ENCODE peak calls at places on chromosome 2, in eight cellular contexts. M is sigmoid colon, R is HFFc6, K is lower leg skin, Q is GM20000, X is mucosa of descending colon, F is A549, T is HFF-Myc. L is an unnamed sample.

GRCh38 chr2:11508279-11508678 is 25.6 kb upstream of the GREB1 start:
- DNase-seq in X (peak; percentile 10), F (no peak), R (no peak), K (no peak), M (no peak), Q (no peak), T (no peak), L (no peak)

GRCh38 chr2:114192362-114192761 is 250.1 kb upstream of the DPP10 start:
- DNase-seq in M (no peak), X (no peak), F (no peak), Q (no peak), R (no peak), T (no peak), K (no peak), L (no peak)

GRCh38 chr2:23745726-23746105 is 181.2 kb downstream of the ATAD2B start:
- DNase-seq in X (peak; percentile 10), M (peak; percentile 72), Q (peak; percentile 7), R (no peak), T (peak; percentile 36), F (no peak), K (no peak), L (no peak)

GRCh38 chr2:112821142-112821541 is 15.4 kb downstream of the IL1B start:
- DNase-seq in M (no peak), T (no peak), Q (peak; percentile 65), K (no peak), F (no peak), R (no peak), X (no peak), L (no peak)

GRCh38 chr2:44936715-44937687 is 4.5 kb upstream of the SIX3 start:
- DNase-seq in M (peak; percentile 3), T (no peak), F (no peak), K (no peak), X (no peak), Q (no peak), R (no peak), L (peak; percentile 59)

GRCh38 chr2:228094377-228094921 is 87.0 kb downstream of the SPHKAP start:
- DNase-seq in T (no peak), X (no peak), R (peak; percentile 86), M (no peak), F (no peak), Q (no peak), K (no peak), L (no peak)

GRCh38 chr2:111106720-111107119 is 14.0 kb upstream of the BCL2L11 start:
- DNase-seq in F (no peak), R (no peak), Q (no peak), X (no peak), T (no peak), K (no peak), M (no peak), L (no peak)

GRCh38 chr2:2328847-2329246 is 2.2 kb downstream of the MYT1L start:
- DNase-seq in F (no peak), X (no peak), M (no peak), Q (peak; percentile 5), K (no peak), R (no peak), T (no peak), L (no peak)

GRCh38 chr2:65661980-65662653 is 229.7 kb upstream of the SPRED2 start:
- DNase-seq in M (peak; percentile 70), R (no peak), F (no peak), T (no peak), Q (no peak), K (no peak), X (peak; percentile 26), L (no peak)

GRCh38 chr2:740446-741293 is 63.5 kb upstream of the TMEM18 start:
- DNase-seq in K (peak; percentile 96), R (peak; percentile 91), F (peak; percentile 84), T (peak; percentile 86), M (peak; percentile 93), X (peak; percentile 87), Q (peak; percentile 61), L (peak; percentile 98)

GRCh38 chr2:20549144-20549543 is 101.8 kb downstream of the HS1BP3 start:
- DNase-seq in K (no peak), X (no peak), M (no peak), F (no peak), Q (no peak), R (no peak), T (no peak), L (no peak)

GRCh38 chr2:219498280-219499057 is at the start of gene GMPPA:
- DNase-seq in Q (peak; percentile 98), M (peak; percentile 99), R (peak; percentile 98), T (peak; percentile 98), F (peak; percentile 99), K (peak; percentile 99), X (peak; percentile 98), L (peak; percentile 98)
- TF ChIP-seq CTCF in Q (no peak), M (no peak), R (peak; percentile 16), T (no peak), F (no peak), K (no peak), X (no peak), L (no peak)

GRCh38 chr2:173394575-173394974 is 39.9 kb downstream of the CDCA7 start:
- DNase-seq in M (no peak), R (no peak), F (no peak), Q (no peak), X (no peak), T (no peak), K (no peak), L (no peak)

GRCh38 chr2:173386441-173387044 is 31.9 kb downstream of the CDCA7 start:
- DNase-seq in F (no peak), R (no peak), K (no peak), Q (no peak), M (no peak), X (no peak), T (no peak), L (no peak)

GRCh38 chr2:173395567-173396351 is 41.1 kb downstream of the CDCA7 start:
- DNase-seq in F (no peak), R (no peak), X (no peak), Q (no peak), K (no peak), T (no peak), M (no peak), L (no peak)

GRCh38 chr2:173388795-173389194 is 34.1 kb downstream of the CDCA7 start:
- DNase-seq in Q (no peak), F (no peak), M (no peak), K (no peak), R (no peak), T (no peak), X (no peak), L (no peak)

DNA sequence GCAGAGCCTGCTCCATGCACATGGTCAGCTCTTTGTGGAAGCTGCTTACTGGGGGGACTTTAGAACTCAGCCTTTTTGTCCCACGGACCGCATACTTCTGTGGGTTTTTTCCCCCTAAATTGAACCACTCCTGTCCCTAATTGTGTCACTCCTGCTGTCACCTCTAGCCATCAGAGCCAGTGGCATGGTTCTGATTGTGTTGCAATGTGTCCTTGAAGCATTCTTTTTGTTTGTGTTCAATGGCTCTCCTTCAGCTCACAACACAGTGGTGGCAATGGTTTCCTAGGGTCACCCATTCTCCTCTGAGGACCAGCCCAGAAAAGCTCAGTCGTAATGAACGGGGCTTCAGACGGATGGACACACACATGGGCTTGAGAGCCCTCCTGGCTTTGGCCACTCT is 35.4 kb downstream of the CDCA7 start:
- DNase-seq in K (no peak), F (no peak), R (no peak), M (no peak), T (no peak), Q (no peak), X (no peak), L (no peak)
- TF ChIP-seq CTCF in K (no peak), F (no peak), R (no peak), M (no peak), T (no peak), Q (no peak), X (no peak), L (no peak)

DNA sequence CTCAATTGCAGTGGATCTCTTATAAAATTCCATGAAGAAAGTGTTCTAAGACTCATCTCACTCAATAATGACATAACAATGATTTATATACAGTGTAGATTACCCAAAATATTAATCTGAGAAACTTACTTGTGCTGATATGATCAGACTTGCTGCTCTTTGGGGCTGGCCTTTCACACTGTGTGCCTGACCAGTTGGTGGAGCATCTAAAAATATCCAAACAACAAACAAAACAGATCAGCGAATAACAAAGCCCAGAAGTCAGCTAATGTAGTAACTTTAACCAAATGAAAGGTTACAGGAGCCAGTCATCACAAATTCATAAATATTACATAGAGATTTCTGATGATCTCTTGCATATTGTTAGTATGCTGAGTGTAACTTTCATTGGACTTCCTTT is 1466.8 kb upstream of the NXPH2 start:
- DNase-seq in F (no peak), R (no peak), M (no peak), X (no peak), K (no peak), Q (no peak), T (no peak), L (no peak)
- TF ChIP-seq CTCF in F (no peak), R (no peak), M (no peak), X (no peak), K (no peak), Q (no peak), T (no peak), L (no peak)

DNA sequence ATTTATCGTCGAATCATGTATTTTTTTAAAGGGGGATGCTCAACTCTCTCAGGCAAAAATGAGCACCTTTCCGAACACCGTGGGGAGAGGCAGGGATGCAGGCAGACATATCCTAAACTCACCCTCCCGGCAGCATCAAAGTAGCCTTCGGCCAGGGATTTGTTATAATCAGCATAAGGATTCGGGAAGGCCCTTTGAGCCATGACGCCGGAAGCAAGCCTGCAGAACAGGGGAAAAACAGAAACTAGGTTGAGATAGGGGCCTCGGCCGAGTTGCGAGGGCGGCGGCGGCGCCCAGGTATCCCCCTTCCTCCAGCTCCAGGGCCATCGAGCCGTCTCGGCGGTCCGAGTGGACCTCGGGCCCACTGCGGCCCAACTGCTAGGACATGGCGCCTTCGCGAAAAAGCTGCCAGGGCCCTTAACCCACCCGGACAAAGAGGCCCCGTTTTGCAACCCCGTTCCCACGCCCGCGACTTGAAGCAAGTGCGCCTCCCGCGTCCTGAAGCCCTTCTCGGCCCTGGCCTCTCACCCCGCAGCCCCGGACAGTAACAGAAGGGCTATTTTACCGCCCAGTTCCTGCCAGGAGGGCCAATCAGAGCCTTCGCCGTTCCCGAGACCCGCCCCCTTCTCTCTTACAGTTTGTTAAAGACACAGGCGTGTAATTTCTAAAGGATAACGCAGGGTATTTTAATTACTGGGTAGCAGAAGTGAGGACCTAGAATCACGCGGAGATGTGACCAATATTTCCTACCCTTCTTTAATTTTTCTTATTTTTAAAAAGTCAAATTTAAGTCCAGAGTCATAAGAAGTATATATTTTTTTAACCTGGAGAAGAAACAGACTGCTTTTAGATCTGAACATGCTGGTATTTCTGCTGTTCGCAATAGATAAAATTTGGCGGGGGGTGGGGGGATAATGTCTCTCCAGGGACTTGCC is at the start of gene LANCL1:
- DNase-seq in K (peak; percentile 98), F (peak; percentile 91), Q (peak; percentile 90), R (peak; percentile 73), X (peak; percentile 94), M (peak; percentile 95), T (peak; percentile 59), L (peak; percentile 94)
- TF ChIP-seq CTCF in K (no peak), F (no peak), Q (no peak), R (no peak), X (no peak), M (no peak), T (no peak), L (no peak)

L was measured in chondrocyte.